ENCODE peak calls at places on chromosomes 4 and X, in five cellular contexts. A is uterus; U is stimulated activated naive CD8-positive, alpha-beta T cell treated with anti-CD3 and anti-CD28 coated beads, Interleukin-15, Interleukin-2, amounts not matched to agents 100 U/mL and 50 U/mL, for 24 hours; O is IMR-90; H is type B pancreatic cell. C is an unnamed sample.

GRCh38 chr4:142354794-142355416 is 491.2 kb downstream of the INPP4B start:
- DNase-seq in A (no peak), U (no peak), O (no peak), H (no peak), C (no peak)

GRCh38 chr4:63663870-63664269 is 745.4 kb downstream of the TECRL start:
- DNase-seq in A (no peak), U (no peak), O (no peak), H (no peak), C (no peak)

GRCh38 chrX:50941638-50942037 is 31.1 kb downstream of the BMP15 start:
- DNase-seq in A (no peak), U (no peak), O (no peak), H (no peak), C (no peak)

GRCh38 chrX:153582896-153583295 is 16.0 kb downstream of the CCNQ start:
- DNase-seq in A (no peak), U (peak), O (peak), H (no peak), C (no peak)

GRCh38 chr4:75908555-75908954 is 6.3 kb upstream of the PPEF2 start:
- DNase-seq in A (no peak), U (no peak), O (no peak), H (no peak), C (no peak)

GRCh38 chr4:40316333-40316781 is 18.8 kb upstream of the CHRNA9 start:
- DNase-seq in A (no peak), U (no peak), O (peak), H (no peak), C (no peak)

GRCh38 chr4:40419231-40419912 is 84.2 kb downstream of the CHRNA9 start:
- DNase-seq in A (no peak), U (no peak), O (no peak), H (no peak), C (no peak)

GRCh38 chr4:59094505-59094904 is 1984.3 kb upstream of the IGFBP7 start:
- DNase-seq in A (no peak), U (no peak), O (no peak), H (no peak), C (no peak)

C was measured in SHP77.